ENCODE peak calls at places on chromosomes 3 and 15, in four cellular contexts. M is neuronal stem cell, N is tibial artery, X is mammary epithelial cell. W is an unnamed sample.

GRCh38 chr3:186605078-186605477 is 7.8 kb upstream of the AHSG start:
- DNase-seq in M (no peak), N (no peak), X (peak), W (no peak)

GRCh38 chr3:175585898-175586297 is 726.8 kb downstream of the NAALADL2 start:
- DNase-seq in M (no peak), N (no peak), X (peak), W (peak)

GRCh38 chr3:195236076-195236798 is 34.7 kb downstream of the XXYLT1 start:
- DNase-seq in M (no peak), N (peak), X (no peak), W (no peak)

GRCh38 chr3:10962481-10963036 is 30.0 kb upstream of the SLC6A1 start:
- DNase-seq in M (no peak), N (no peak), X (no peak), W (no peak)

GRCh38 chr15:85500729-85501128 is 120.3 kb downstream of the AKAP13 start:
- DNase-seq in M (peak), N (no peak), X (no peak), W (peak)

GRCh38 chr3:161149529-161149928 is 44.4 kb upstream of the B3GALNT1 start:
- DNase-seq in M (no peak), N (no peak), X (peak), W (peak)

GRCh38 chr3:196969001-196969659 is 497 bp upstream of the PIGZ start:
- DNase-seq in M (no peak), N (no peak), X (peak), W (peak)

GRCh38 chr3:193816656-193817311 is 223.8 kb downstream of the OPA1 start:
- DNase-seq in M (peak), N (no peak), X (no peak), W (peak)

GRCh38 chr3:188796122-188796631 is 375.6 kb upstream of the TPRG1 start:
- DNase-seq in M (no peak), N (no peak), X (peak), W (peak)

GRCh38 chr3:113629941-113630340 is 66.5 kb downstream of the USF3 start:
- DNase-seq in M (no peak), N (no peak), X (no peak), W (no peak)

GRCh38 chr3:169948559-169949371 is 17.8 kb upstream of the SEC62 start:
- DNase-seq in M (no peak), N (no peak), X (no peak), W (no peak)

GRCh38 chr3:16239776-16240175 is 25.0 kb downstream of the DPH3 start:
- DNase-seq in M (no peak), N (no peak), X (no peak), W (peak)

GRCh38 chr3:127978636-127979035 is 63.6 kb downstream of the KBTBD12 start:
- DNase-seq in M (no peak), N (no peak), X (no peak), W (no peak)

GRCh38 chr3:187963677-187964385 is 190.1 kb upstream of the LPP start:
- DNase-seq in M (no peak), N (no peak), X (no peak), W (peak)

GRCh38 chr3:55630280-55630920 is 143.3 kb upstream of the WNT5A start:
- DNase-seq in M (no peak), N (no peak), X (no peak), W (no peak)

GRCh38 chr15:31147943-31148621 is 46.6 kb upstream of the TRPM1 start:
- DNase-seq in M (no peak), N (no peak), X (no peak), W (no peak)

GRCh38 chr15:61621146-61621545 is 392.0 kb upstream of the RORA start:
- DNase-seq in M (peak), N (no peak), X (peak), W (peak)

GRCh38 chr3:67704322-67704721 is 49.9 kb upstream of the SUCLG2 start:
- DNase-seq in M (no peak), N (no peak), X (no peak), W (no peak)

DNA sequence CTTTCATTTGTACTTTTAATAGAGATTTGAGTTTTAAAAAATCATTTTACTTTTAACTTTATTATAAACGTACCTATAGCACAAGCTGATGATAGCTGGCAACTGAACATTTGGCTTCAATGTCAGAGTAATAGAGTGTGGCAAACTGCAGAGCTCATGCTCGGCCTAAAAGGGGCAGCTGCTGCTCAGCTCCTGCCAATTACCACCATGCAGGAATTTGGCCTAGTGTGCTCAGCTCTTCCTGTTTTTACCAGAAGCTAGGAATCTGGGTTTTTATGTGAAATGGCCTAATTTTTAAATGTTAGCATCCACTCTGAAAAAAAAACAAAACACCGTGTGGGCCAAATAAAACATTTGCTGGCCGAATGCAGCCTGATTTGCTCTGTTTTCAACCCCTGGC is 1.8 kb downstream of the IFT122 start:
- DNase-seq in M (no peak), N (peak), X (no peak), W (peak)
- H3K4me3 ChIP-seq in M (no peak), N (peak), X (no peak), W (no peak)

GRCh38 chr3:32840086-32840841 is 22.5 kb downstream of the TRIM71 start:
- DNase-seq in M (peak), N (no peak), X (no peak), W (no peak)

GRCh38 chr3:32841875-32842505 is 24.2 kb downstream of the TRIM71 start:
- DNase-seq in M (no peak), N (no peak), X (no peak), W (no peak)

GRCh38 chr3:32837789-32838188 is 20.0 kb downstream of the TRIM71 start:
- DNase-seq in M (no peak), N (no peak), X (no peak), W (no peak)

GRCh38 chr3:32841341-32841740 is 23.5 kb downstream of the TRIM71 start:
- DNase-seq in M (no peak), N (no peak), X (no peak), W (no peak)

DNA sequence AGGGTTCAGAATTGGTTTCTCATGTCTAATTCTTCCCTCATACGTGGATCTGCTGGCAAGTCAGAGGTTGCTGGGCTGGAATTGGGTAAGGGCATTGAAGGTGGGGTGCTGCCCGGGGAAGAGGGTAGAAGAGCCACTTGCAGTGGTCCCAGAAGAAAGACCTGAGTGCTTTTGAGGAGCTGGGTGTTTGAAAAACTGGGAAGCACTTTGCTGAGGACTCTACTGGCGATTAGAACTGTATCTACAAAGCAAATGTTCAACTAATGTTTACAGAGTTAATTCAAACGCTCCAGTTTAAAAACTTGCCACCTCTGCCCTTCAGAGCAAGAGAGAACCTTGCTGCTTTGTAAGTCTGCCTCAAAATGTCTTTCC is 21.9 kb downstream of the TRIM71 start:
- DNase-seq in M (no peak), N (no peak), X (no peak), W (no peak)
- H3K4me3 ChIP-seq in M (no peak), N (no peak), X (no peak), W (no peak)

GRCh38 chr3:6861989-6862879 is 1.3 kb downstream of the GRM7 start:
- DNase-seq in M (no peak), N (no peak), X (no peak), W (no peak)

GRCh38 chr3:6861331-6861988 is 545 bp downstream of the GRM7 start:
- DNase-seq in M (peak), N (no peak), X (no peak), W (no peak)

GRCh38 chr3:6857510-6857909 is 3.4 kb upstream of the GRM7 start:
- DNase-seq in M (no peak), N (no peak), X (no peak), W (no peak)

GRCh38 chr3:6860911-6861330 is at the start of gene GRM7:
- DNase-seq in M (peak), N (no peak), X (no peak), W (no peak)

DNA sequence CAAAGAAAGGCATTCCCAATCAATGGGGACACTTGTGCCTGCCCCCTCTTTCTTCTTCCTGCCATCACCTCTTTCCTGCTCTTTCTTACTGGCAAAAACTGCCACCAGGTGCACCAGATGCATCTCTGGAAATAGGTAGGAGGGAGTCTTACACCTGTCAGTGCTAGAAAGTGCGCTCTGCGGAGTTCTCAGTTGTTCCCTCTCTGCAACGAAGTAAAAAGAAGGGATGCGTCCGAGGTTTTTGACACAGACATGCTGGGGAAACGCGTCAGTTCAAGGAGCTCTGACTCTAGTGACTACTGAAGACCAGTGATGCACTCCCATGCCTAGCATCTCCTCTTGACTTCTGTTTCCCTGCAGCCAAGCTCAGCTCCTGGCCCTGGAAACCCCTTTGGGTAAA is 766 bp upstream of the GRM7 start:
- DNase-seq in M (no peak), N (no peak), X (no peak), W (no peak)
- H3K4me3 ChIP-seq in M (peak), N (peak), X (no peak), W (peak)

GRCh38 chr15:57323806-57324589 is 52.3 kb upstream of the CGNL1 start:
- DNase-seq in M (no peak), N (no peak), X (peak), W (no peak)

GRCh38 chr15:57321973-57322601 is 54.2 kb upstream of the CGNL1 start:
- DNase-seq in M (no peak), N (no peak), X (no peak), W (no peak)

GRCh38 chr15:57322602-57323250 is 53.6 kb upstream of the CGNL1 start:
- DNase-seq in M (no peak), N (no peak), X (no peak), W (no peak)

GRCh38 chr15:57324590-57324890 is 51.8 kb upstream of the CGNL1 start:
- DNase-seq in M (no peak), N (no peak), X (no peak), W (no peak)

DNA sequence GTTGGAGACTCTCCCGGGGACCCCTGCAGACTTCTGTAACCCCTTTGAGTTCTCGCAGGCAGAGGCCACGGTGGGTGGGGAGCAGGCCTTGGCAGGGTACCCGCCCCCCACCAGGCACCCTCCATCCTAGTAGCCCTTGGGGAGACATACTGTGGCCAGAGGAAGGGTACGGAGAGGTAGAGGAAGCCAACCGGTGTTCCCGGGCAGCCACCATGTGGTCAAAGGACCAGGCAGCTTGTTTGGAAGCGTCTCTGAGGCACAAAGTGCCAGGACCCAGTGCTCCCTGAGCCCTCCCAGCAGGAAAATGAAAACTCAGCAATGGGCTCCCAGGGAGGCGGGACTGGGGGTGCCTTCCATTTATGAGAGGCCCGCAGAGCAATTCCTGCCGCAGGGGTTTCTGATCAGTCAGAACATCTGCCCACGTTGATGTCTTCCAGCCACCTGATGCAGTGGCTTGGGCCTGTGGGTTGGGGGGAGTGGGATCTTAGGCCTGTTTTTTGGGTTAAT is 53.0 kb upstream of the CGNL1 start:
- DNase-seq in M (no peak), N (no peak), X (no peak), W (no peak)
- H3K4me3 ChIP-seq in M (no peak), N (no peak), X (no peak), W (no peak)

GRCh38 chr15:40955930-40956542 is 2.8 kb downstream of the CHAC1 start:
- DNase-seq in M (no peak), N (no peak), X (no peak), W (no peak)
- H3K4me3 ChIP-seq in M (no peak), N (no peak), X (no peak), W (no peak)

GRCh38 chr15:63473749-63473998 is 30.7 kb upstream of the USP3 start:
- DNase-seq in M (no peak), N (no peak), X (no peak), W (no peak)
- H3K4me3 ChIP-seq in M (no peak), N (no peak), X (no peak), W (no peak)